ENCODE peak calls at places on chromosomes 12 and 14, in nine cellular contexts. C is tibial artery; R is GM23338; J is CD8-positive, alpha-beta T cell; O is progenitor cell of endocrine pancreas; T is dorsolateral prefrontal cortex; L is transverse colon; P is kidney; Q is H9. Y is an unnamed sample.

GRCh38 chr12:100248886-100249285 is 18.0 kb downstream of the DEPDC4 start:
- DNase-seq in C (no peak), R (no peak), J (no peak), O (no peak), T (no peak), L (no peak), P (no peak), Q (no peak), Y (no peak)

GRCh38 chr12:105803292-105803691 is 335.5 kb downstream of the NUAK1 start:
- DNase-seq in C (no peak), R (no peak), J (no peak), O (no peak), T (no peak), L (no peak), P (no peak), Q (no peak), Y (no peak)

GRCh38 chr14:75561013-75561432 is 17.4 kb upstream of the FLVCR2 start:
- DNase-seq in C (peak), R (peak), J (peak), O (peak), T (peak), L (peak), P (peak), Q (peak), Y (peak)

GRCh38 chr14:88346048-88346639 is 23.1 kb upstream of the KCNK10 start:
- DNase-seq in C (no peak), R (no peak), J (no peak), O (no peak), T (no peak), L (no peak), P (no peak), Q (no peak), Y (no peak)

GRCh38 chr12:3222935-3223334 is 145.8 kb downstream of the TSPAN9 start:
- DNase-seq in C (no peak), R (no peak), J (no peak), O (no peak), T (no peak), L (no peak), P (no peak), Q (no peak), Y (no peak)

GRCh38 chr12:8784464-8784863 is 38.0 kb upstream of the A2ML1 start:
- DNase-seq in C (no peak), R (no peak), J (no peak), O (no peak), T (no peak), L (no peak), P (no peak), Q (peak), Y (no peak)

GRCh38 chr12:114254998-114255397 is 150.9 kb downstream of the TBX5 start:
- DNase-seq in C (no peak), R (no peak), J (no peak), O (no peak), T (no peak), L (no peak), P (no peak), Q (no peak), Y (no peak)

GRCh38 chr12:10320643-10321042 is 13.0 kb downstream of the KLRD1 start:
- DNase-seq in C (no peak), R (no peak), J (no peak), O (no peak), T (no peak), L (no peak), P (no peak), Q (no peak), Y (no peak)

GRCh38 chr12:124901003-124901402 is 13.4 kb downstream of the UBC start:
- DNase-seq in C (no peak), R (no peak), J (no peak), O (no peak), T (no peak), L (no peak), P (no peak), Q (no peak), Y (no peak)

GRCh38 chr12:53994691-53995310 is 5.2 kb upstream of the HOXC9 start:
- DNase-seq in C (no peak), R (peak), J (no peak), O (no peak), T (no peak), L (no peak), P (peak), Q (no peak), Y (no peak)

GRCh38 chr12:12899530-12900380 is 8.4 kb downstream of the GPRC5A start:
- DNase-seq in C (peak), R (no peak), J (no peak), O (no peak), T (peak), L (no peak), P (no peak), Q (no peak), Y (no peak)

GRCh38 chr14:105074601-105075053 is 9.4 kb upstream of the GPR132 start:
- DNase-seq in C (no peak), R (no peak), J (no peak), O (no peak), T (no peak), L (no peak), P (peak), Q (peak), Y (no peak)

GRCh38 chr12:112107728-112108447 is 695 bp downstream of the NAA25 start:
- DNase-seq in C (no peak), R (peak), J (no peak), O (no peak), T (peak), L (peak), P (no peak), Q (peak), Y (no peak)

GRCh38 chr12:110269622-110270124 is 11.4 kb upstream of the ATP2A2 start:
- DNase-seq in C (no peak), R (peak), J (no peak), O (no peak), T (no peak), L (no peak), P (no peak), Q (peak), Y (no peak)

GRCh38 chr14:71650187-71650586 is 282.0 kb upstream of the RGS6 start:
- DNase-seq in C (no peak), R (no peak), J (no peak), O (no peak), T (no peak), L (no peak), P (no peak), Q (no peak), Y (no peak)

GRCh38 chr12:61023231-61023630 is 1237.0 kb upstream of the USP15 start:
- DNase-seq in C (no peak), R (no peak), J (no peak), O (no peak), T (no peak), L (no peak), P (peak), Q (no peak), Y (no peak)

GRCh38 chr12:27652174-27652763 is 44.0 kb upstream of the REP15 start:
- DNase-seq in C (peak), R (peak), J (peak), O (peak), T (no peak), L (peak), P (no peak), Q (peak), Y (no peak)

GRCh38 chr12:332581-333205 is 56.4 kb downstream of the KDM5A start:
- DNase-seq in C (no peak), R (no peak), J (no peak), O (no peak), T (no peak), L (no peak), P (no peak), Q (no peak), Y (no peak)

GRCh38 chr14:35480119-35480769 is 53.7 kb upstream of the INSM2 start:
- DNase-seq in C (no peak), R (no peak), J (no peak), O (no peak), T (no peak), L (no peak), P (no peak), Q (no peak), Y (no peak)

GRCh38 chr14:93269341-93270068 is 62.4 kb downstream of the UBR7 start:
- DNase-seq in C (peak), R (peak), J (no peak), O (no peak), T (peak), L (no peak), P (no peak), Q (no peak), Y (no peak)

GRCh38 chr12:128052341-128052740 is 214.6 kb upstream of the TMEM132C start:
- DNase-seq in C (no peak), R (no peak), J (no peak), O (no peak), T (no peak), L (no peak), P (no peak), Q (no peak), Y (no peak)

GRCh38 chr12:57526477-57527126 is 4.0 kb downstream of the MBD6 start:
- DNase-seq in C (no peak), R (no peak), J (no peak), O (no peak), T (no peak), L (no peak), P (no peak), Q (no peak), Y (no peak)

GRCh38 chr14:106666341-106666740 is 1140.0 kb downstream of the TMEM121 start:
- DNase-seq in C (no peak), R (no peak), J (no peak), O (no peak), T (no peak), L (no peak), P (no peak), Q (no peak), Y (no peak)

GRCh38 chr14:106670006-106670405 is 1143.6 kb downstream of the TMEM121 start:
- DNase-seq in C (no peak), R (no peak), J (no peak), O (no peak), T (no peak), L (no peak), P (no peak), Q (no peak), Y (no peak)

GRCh38 chr14:106662947-106663346 is 1136.6 kb downstream of the TMEM121 start:
- DNase-seq in C (no peak), R (no peak), J (no peak), O (no peak), T (no peak), L (no peak), P (no peak), Q (no peak), Y (no peak)

GRCh38 chr14:106665814-106666213 is 1139.4 kb downstream of the TMEM121 start:
- DNase-seq in C (no peak), R (no peak), J (peak), O (no peak), T (no peak), L (no peak), P (no peak), Q (no peak), Y (no peak)
- TF ChIP-seq CTCF in C (no peak), R (no peak), J (no peak), O (no peak), T (no peak), L (no peak), P (no peak), Q (no peak), Y (peak)

DNA sequence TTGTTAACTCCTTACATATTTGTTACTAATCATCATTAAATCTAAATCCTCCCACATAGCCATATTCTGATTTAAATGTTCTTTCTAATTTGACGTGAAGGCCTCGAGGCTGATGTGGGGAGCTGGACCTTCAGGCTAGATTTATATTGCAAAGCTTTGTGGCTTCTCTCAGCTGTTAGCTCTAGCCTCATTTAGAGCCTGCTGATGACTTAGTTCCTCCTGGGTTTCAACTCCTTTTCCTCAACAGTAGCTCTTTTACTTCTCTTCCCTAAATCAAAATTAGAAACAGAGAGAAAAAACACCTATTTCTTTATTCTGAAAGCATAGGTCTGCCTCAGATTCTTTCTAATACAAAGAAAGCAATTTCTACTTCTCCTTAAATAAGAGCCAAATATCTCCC is 477.5 kb upstream of the CCDC196 start:
- DNase-seq in C (no peak), R (no peak), J (no peak), O (no peak), T (no peak), L (no peak), P (no peak), Q (no peak), Y (no peak)
- TF ChIP-seq CTCF in C (no peak), R (no peak), J (no peak), O (no peak), T (no peak), L (no peak), P (no peak), Q (no peak), Y (no peak)

DNA sequence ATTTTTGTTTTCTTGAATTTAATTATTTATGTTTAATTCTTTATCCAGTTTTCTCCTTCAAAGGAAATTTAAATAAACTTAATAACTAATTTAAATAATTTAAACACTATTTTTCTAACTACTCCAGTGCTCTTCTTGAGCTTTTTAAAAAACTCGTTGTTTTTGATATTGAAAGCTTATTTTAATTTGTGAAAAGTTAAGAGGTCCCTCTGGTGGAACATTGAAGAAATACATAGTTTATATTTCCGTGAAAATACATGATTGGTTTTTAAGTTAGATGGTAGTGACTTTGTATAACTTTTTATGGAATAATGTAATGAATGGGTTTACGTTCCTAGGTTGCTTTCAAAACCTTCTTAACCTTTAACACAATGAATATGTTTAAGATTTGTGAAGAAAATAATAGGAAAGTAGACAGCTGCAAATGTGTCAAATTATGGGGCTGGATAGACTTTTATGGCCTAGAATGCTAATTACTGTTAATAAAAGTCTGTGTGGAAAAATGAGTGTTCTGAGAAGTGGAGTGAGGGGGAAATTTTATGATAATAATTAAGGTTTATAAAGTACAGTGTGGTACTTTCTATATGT is 45.9 kb upstream of the MSRB3 start:
- DNase-seq in C (no peak), R (peak), J (no peak), O (no peak), T (no peak), L (no peak), P (no peak), Q (no peak), Y (no peak)
- TF ChIP-seq CTCF in C (peak), R (no peak), J (peak), O (peak), T (peak), L (peak), P (peak), Q (peak), Y (peak)

GRCh38 chr14:99884834-99885648 is 91.8 kb downstream of the EML1 start:
- DNase-seq in C (no peak), R (peak), J (peak), O (no peak), T (no peak), L (no peak), P (no peak), Q (no peak), Y (no peak)
- TF ChIP-seq CTCF in C (peak), R (peak), J (peak), O (peak), T (peak), L (peak), P (peak), Q (peak), Y (peak)

GRCh38 chr12:62827855-62828254 is 107.1 kb downstream of the PPM1H start:
- DNase-seq in C (no peak), R (no peak), J (no peak), O (no peak), T (no peak), L (no peak), P (no peak), Q (no peak), Y (no peak)

GRCh38 chr12:62832027-62832426 is 102.9 kb downstream of the PPM1H start:
- DNase-seq in C (no peak), R (no peak), J (no peak), O (no peak), T (no peak), L (no peak), P (no peak), Q (no peak), Y (no peak)

GRCh38 chr12:62832528-62832927 is 102.4 kb downstream of the PPM1H start:
- DNase-seq in C (no peak), R (no peak), J (no peak), O (no peak), T (no peak), L (no peak), P (no peak), Q (no peak), Y (no peak)

GRCh38 chr12:62827042-62827441 is 107.9 kb downstream of the PPM1H start:
- DNase-seq in C (no peak), R (no peak), J (no peak), O (no peak), T (no peak), L (no peak), P (no peak), Q (no peak), Y (no peak)
- TF ChIP-seq CTCF in C (no peak), R (peak), J (no peak), O (peak), T (no peak), L (no peak), P (no peak), Q (peak), Y (no peak)

GRCh38 chr14:91211017-91211416 is 33.5 kb downstream of the GPR68 start:
- DNase-seq in C (no peak), R (no peak), J (no peak), O (no peak), T (no peak), L (no peak), P (no peak), Q (no peak), Y (no peak)
- TF ChIP-seq CTCF in C (no peak), R (no peak), J (no peak), O (no peak), T (no peak), L (no peak), P (no peak), Q (no peak), Y (no peak)

GRCh38 chr14:77290705-77291104 is 19.7 kb upstream of the NGB start:
- DNase-seq in C (no peak), R (peak), J (no peak), O (no peak), T (no peak), L (no peak), P (no peak), Q (no peak), Y (no peak)
- TF ChIP-seq CTCF in C (no peak), R (peak), J (no peak), O (peak), T (no peak), L (no peak), P (no peak), Q (peak), Y (no peak)

DNA sequence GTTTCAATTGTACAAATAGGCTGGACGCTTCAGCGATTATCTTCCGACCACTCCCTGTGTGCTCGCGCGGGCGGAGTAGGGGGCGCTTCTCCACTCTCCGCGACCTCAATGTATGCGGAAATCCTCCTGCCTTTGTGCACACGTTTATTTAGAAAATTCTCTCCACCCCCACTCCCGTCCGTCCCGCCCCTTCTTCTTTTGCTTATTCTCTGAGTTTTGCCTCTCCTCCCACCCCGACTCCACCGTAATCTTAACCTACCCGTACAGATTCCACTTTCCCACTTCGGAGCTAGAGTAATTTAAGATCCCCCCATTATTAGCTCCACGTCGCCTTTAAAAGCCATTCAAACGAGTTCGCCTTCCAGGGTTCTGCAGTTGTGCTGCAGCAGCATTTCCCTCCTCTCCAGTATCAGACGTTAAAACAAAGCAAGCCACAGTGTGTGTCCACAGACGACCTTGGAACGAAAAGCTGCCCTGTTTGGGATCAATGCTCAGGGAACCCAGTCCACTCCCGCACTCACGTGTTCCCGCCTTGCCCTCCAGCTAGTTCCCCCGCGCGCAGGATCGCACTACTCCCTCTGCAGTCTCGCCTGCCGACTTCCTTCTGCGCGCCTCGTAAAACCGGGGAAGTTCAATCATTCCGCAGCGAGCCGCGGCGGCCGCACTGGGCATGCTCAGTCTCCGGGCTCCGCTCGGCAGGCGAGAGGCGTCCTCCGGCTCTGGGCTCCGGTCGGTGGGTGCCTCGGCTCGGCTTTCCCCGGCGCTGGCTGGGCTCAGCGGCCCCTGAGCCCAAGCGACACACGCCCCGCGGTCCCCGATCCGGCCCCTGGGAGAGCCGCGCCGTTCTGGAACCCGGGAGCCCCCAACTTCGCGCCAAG is at the start of gene ANO6:
- DNase-seq in C (peak), R (peak), J (peak), O (peak), T (peak), L (peak), P (peak), Q (peak), Y (peak)
- TF ChIP-seq CTCF in C (peak), R (peak), J (no peak), O (peak), T (peak), L (no peak), P (peak), Q (no peak), Y (no peak)

DNA sequence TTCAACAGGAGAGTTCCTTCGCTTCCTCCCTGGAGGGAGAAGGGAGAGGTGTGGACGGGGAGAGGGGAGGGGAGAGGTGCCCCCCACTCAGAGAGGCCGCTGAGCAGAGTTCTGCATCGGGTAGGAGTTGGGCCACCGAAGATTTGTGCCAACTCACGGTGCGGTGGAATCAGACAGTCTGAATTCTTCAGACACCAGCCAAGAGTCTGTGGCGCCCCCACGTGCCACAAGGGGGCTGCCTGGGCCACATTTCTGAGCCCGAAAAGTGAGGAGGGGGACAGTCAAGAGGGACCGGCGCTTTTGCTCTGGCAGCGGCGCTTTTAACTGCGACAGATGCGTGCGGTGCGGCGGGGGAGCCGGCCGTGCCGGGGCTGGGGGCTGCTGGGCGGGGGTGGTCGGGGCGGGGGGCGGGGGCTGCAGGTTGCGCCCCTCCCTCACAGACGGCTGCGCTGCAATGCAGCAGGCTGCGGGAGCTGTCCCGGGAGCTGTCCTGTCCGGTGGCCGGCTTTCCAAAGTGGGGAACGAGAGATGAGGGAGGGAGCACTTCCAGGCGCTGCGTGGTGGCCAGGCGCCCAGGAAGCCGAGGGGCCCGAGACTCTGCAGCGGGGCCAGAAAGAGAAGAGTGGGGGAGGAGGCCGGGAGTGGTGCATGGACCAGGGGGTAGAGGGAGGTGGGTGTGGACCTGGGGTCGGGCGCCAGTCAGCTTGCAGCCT is 941 bp upstream of the RTL1 start:
- DNase-seq in C (no peak), R (peak), J (no peak), O (peak), T (no peak), L (no peak), P (no peak), Q (peak), Y (no peak)
- TF ChIP-seq CTCF in C (no peak), R (peak), J (no peak), O (peak), T (no peak), L (no peak), P (no peak), Q (peak), Y (no peak)

Y was measured in natural killer cell.